ENCODE peak calls at places on chromosomes 12 and 14, in five cellular contexts. E, P, S, G and I are unnamed samples.

GRCh38 chr12:34606749-34607519 is 584.6 kb downstream of the ALG10 start:
- DNase-seq in E (no peak), P (no peak), S (no peak), G (peak), I (no peak)

GRCh38 chr14:52033131-52033642 is 35.7 kb downstream of the NID2 start:
- DNase-seq in E (no peak), P (peak), S (no peak), G (no peak), I (no peak)

GRCh38 chr14:103931422-103931821 is 3.2 kb downstream of the TDRD9 start:
- DNase-seq in E (no peak), P (no peak), S (no peak), G (no peak), I (no peak)

GRCh38 chr12:122079532-122080081 is 1.1 kb downstream of the MLXIP start:
- DNase-seq in E (no peak), P (no peak), S (no peak), G (no peak), I (peak)

GRCh38 chr14:85572845-85573244 is 42.9 kb downstream of the FLRT2 start:
- DNase-seq in E (peak), P (peak), S (no peak), G (no peak), I (no peak)

GRCh38 chr12:69497308-69498026 is 27.3 kb downstream of the FRS2 start:
- DNase-seq in E (no peak), P (peak), S (no peak), G (no peak), I (no peak)

GRCh38 chr12:124716208-124717141 is 147.2 kb downstream of the SCARB1 start:
- DNase-seq in E (no peak), P (no peak), S (no peak), G (no peak), I (no peak)

GRCh38 chr12:80553316-80553715 is 109.3 kb downstream of the PTPRQ start:
- DNase-seq in E (peak), P (peak), S (no peak), G (no peak), I (no peak)

GRCh38 chr12:79512068-79512467 is 178.7 kb downstream of the PAWR start:
- DNase-seq in E (no peak), P (no peak), S (no peak), G (no peak), I (no peak)

GRCh38 chr14:104081493-104081835 is 4.0 kb upstream of the ASPG start:
- DNase-seq in E (no peak), P (no peak), S (no peak), G (no peak), I (no peak)

GRCh38 chr12:94516985-94517384 is 57.3 kb upstream of the CEP83 start:
- DNase-seq in E (no peak), P (peak), S (no peak), G (no peak), I (no peak)

GRCh38 chr12:124646385-124647230 is 79.2 kb upstream of the NCOR2 start:
- DNase-seq in E (no peak), P (no peak), S (no peak), G (peak), I (no peak)

GRCh38 chr14:104101651-104102281 is 16.3 kb downstream of the ASPG start:
- DNase-seq in E (no peak), P (no peak), S (no peak), G (no peak), I (no peak)

GRCh38 chr14:35331605-35332516 is 39.7 kb downstream of the PSMA6 start:
- DNase-seq in E (no peak), P (peak), S (no peak), G (no peak), I (no peak)

GRCh38 chr12:52195065-52195730 is 3.4 kb upstream of the KRT80 start:
- DNase-seq in E (no peak), P (no peak), S (no peak), G (no peak), I (no peak)

GRCh38 chr14:21268612-21269251 is 510 bp downstream of the HNRNPC start:
- DNase-seq in E (no peak), P (peak), S (peak), G (no peak), I (no peak)

GRCh38 chr12:81859521-81859920 is 100.4 kb upstream of the PPFIA2 start:
- DNase-seq in E (no peak), P (peak), S (no peak), G (no peak), I (no peak)

GRCh38 chr12:100539209-100539608 is 34.3 kb upstream of the GAS2L3 start:
- DNase-seq in E (no peak), P (peak), S (no peak), G (no peak), I (no peak)

GRCh38 chr12:29043069-29043468 is 106.0 kb upstream of the FAR2 start:
- DNase-seq in E (no peak), P (peak), S (no peak), G (no peak), I (no peak)

GRCh38 chr14:101444116-101444515 is 117.2 kb upstream of the DIO3 start:
- DNase-seq in E (peak), P (no peak), S (no peak), G (no peak), I (no peak)

GRCh38 chr14:101758913-101759593 is 2.5 kb upstream of the PPP2R5C start:
- DNase-seq in E (no peak), P (no peak), S (no peak), G (no peak), I (no peak)

GRCh38 chr14:106506901-106507305 is 980.5 kb downstream of the TMEM121 start:
- DNase-seq in E (no peak), P (no peak), S (peak), G (no peak), I (peak)

GRCh38 chr14:72686832-72687231 is 207.1 kb downstream of the DPF3 start:
- DNase-seq in E (no peak), P (no peak), S (no peak), G (no peak), I (no peak)

GRCh38 chr12:69243099-69244084 is 4.0 kb downstream of the CPSF6 start:
- DNase-seq in E (no peak), P (no peak), S (no peak), G (no peak), I (no peak)

GRCh38 chr12:77720258-77720657 is 110.4 kb upstream of the NAV3 start:
- DNase-seq in E (no peak), P (peak), S (no peak), G (no peak), I (no peak)
- TF ChIP-seq CTCF in E (no peak), P (peak), S (no peak), G (no peak), I (no peak)

GRCh38 chr12:27244680-27245005 is 557 bp downstream of the STK38L start:
- DNase-seq in E (no peak), P (peak), S (no peak), G (no peak), I (no peak)

GRCh38 chr12:27246141-27246540 is 2.1 kb downstream of the STK38L start:
- DNase-seq in E (no peak), P (no peak), S (no peak), G (no peak), I (no peak)

GRCh38 chr12:27243006-27243405 is 1.1 kb upstream of the STK38L start:
- DNase-seq in E (no peak), P (no peak), S (no peak), G (no peak), I (no peak)

GRCh38 chr12:27245039-27245438 is 953 bp downstream of the STK38L start:
- DNase-seq in E (no peak), P (no peak), S (no peak), G (no peak), I (no peak)

GRCh38 chr12:27243804-27244679 is at the start of gene STK38L:
- DNase-seq in E (peak), P (peak), S (peak), G (peak), I (peak)
- TF ChIP-seq CTCF in E (peak), P (peak), S (peak), G (no peak), I (no peak)

GRCh38 chr12:107320031-107320928 is 226.9 kb upstream of the CRY1 start:
- DNase-seq in E (peak), P (peak), S (peak), G (no peak), I (peak)

GRCh38 chr12:107319536-107320030 is 226.2 kb upstream of the CRY1 start:
- DNase-seq in E (no peak), P (no peak), S (no peak), G (no peak), I (no peak)

GRCh38 chr12:107318554-107318803 is 225.1 kb upstream of the CRY1 start:
- DNase-seq in E (no peak), P (no peak), S (no peak), G (no peak), I (no peak)

GRCh38 chr12:107317751-107318553 is 224.6 kb upstream of the CRY1 start:
- DNase-seq in E (peak), P (peak), S (peak), G (peak), I (peak)

GRCh38 chr12:107318804-107319535 is 225.6 kb upstream of the CRY1 start:
- DNase-seq in E (no peak), P (peak), S (no peak), G (no peak), I (peak)
- TF ChIP-seq CTCF in E (no peak), P (no peak), S (no peak), G (no peak), I (no peak)

GRCh38 chr14:76419399-76419798 is 43.5 kb downstream of the ESRRB start:
- DNase-seq in E (no peak), P (no peak), S (no peak), G (no peak), I (no peak)
- TF ChIP-seq CTCF in E (no peak), P (no peak), S (no peak), G (no peak), I (no peak)

GRCh38 chr14:75497191-75497590 is 25.1 kb upstream of the BATF start:
- DNase-seq in E (no peak), P (no peak), S (no peak), G (no peak), I (no peak)
- TF ChIP-seq CTCF in E (no peak), P (no peak), S (no peak), G (no peak), I (no peak)

DNA sequence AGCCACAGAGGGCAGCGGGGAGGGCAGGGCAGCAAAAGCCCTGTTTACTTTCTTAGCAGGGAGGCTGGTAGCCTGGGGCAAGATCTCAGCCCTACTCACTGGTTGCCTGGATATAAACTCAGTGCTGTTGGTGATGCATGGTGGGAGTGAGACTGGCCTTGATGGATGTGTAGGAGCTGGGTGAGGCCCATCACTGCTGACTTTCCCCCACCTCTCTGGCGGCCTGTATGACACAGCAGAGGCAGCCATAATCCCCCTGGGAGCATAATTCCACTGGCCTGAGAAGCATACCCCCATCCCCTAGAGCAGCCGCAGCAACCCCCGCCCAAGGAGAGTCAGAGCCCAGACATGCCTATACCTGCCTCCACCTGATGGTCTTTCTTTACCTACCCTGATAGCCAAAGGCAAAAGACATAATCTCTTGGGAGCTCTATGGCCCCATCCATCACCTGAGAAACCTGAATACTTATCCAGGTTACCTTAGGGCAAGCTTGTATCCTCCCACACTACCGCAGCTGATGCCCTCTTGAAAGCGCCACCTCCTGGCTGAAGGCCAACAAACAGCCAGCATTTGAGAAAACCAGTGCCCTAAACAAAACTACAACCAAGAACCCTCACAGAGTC is 59.3 kb downstream of the DNAI7 start:
- DNase-seq in E (no peak), P (no peak), S (no peak), G (no peak), I (no peak)
- TF ChIP-seq CTCF in E (no peak), P (no peak), S (no peak), G (no peak), I (no peak)

GRCh38 chr14:91154851-91155625 is 41.2 kb downstream of the DGLUCY start:
- DNase-seq in E (no peak), P (peak), S (peak), G (no peak), I (peak)

GRCh38 chr14:91153360-91153759 is 39.5 kb downstream of the DGLUCY start:
- DNase-seq in E (no peak), P (no peak), S (no peak), G (no peak), I (no peak)

GRCh38 chr14:91158091-91158790 is 44.4 kb downstream of the DGLUCY start:
- DNase-seq in E (no peak), P (no peak), S (no peak), G (no peak), I (no peak)

GRCh38 chr14:91152499-91152898 is 38.6 kb downstream of the DGLUCY start:
- DNase-seq in E (no peak), P (no peak), S (no peak), G (no peak), I (no peak)

DNA sequence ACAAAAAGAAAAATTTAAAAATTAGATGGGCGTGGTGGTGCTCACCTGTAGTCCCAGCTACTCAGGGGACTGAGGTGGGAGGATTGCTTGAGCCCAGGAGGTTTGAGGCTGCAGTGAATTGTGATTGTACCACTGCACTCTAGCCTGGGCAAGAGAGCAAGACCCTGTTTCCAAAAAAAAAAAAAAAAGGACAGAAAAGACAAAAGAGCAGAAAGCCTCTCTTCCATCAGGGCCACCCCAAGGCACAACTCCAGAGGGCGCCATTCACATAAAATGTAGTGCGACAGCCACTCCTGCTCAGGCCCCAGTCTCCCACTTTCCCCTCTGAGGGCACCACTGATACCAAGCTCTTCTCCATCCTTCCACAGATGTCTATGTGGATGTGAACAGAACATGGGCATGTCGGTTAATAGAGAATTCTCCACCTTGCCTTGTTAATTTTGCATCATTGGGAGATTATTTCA is 41.8 kb downstream of the DGLUCY start:
- DNase-seq in E (no peak), P (no peak), S (no peak), G (no peak), I (no peak)
- TF ChIP-seq CTCF in E (no peak), P (no peak), S (no peak), G (no peak), I (no peak)